ENCODE peak calls at places on chromosomes 16 and 17, in four cellular contexts. One of them, this sample, is unnamed.

GRCh38 chr16:50152807-50153647 is at the start of gene TENT4B:
- DNase-seq in cardiac fibroblast: peak
- DNase-seq in psoas muscle: peak
- DNase-seq in foreskin fibroblast: peak
- DNase-seq in this sample: no peak

GRCh38 chr17:54870671-54871175 is 29.9 kb upstream of the TOM1L1 start:
- DNase-seq in cardiac fibroblast: no peak
- DNase-seq in psoas muscle: no peak
- DNase-seq in foreskin fibroblast: no peak
- DNase-seq in this sample: no peak

GRCh38 chr17:18362509-18363020 is 785 bp downstream of the SHMT1 start:
- DNase-seq in cardiac fibroblast: peak
- DNase-seq in psoas muscle: peak
- DNase-seq in foreskin fibroblast: no peak
- DNase-seq in this sample: no peak

GRCh38 chr16:77220427-77220826 is 21.2 kb downstream of the SYCE1L start:
- DNase-seq in cardiac fibroblast: no peak
- DNase-seq in psoas muscle: no peak
- DNase-seq in foreskin fibroblast: no peak
- DNase-seq in this sample: no peak

GRCh38 chr16:65666132-65666869 is 544.4 kb upstream of the CDH11 start:
- DNase-seq in cardiac fibroblast: no peak
- DNase-seq in psoas muscle: no peak
- DNase-seq in foreskin fibroblast: no peak
- DNase-seq in this sample: no peak

GRCh38 chr16:52976539-52977167 is 76.0 kb downstream of the CHD9NB start:
- DNase-seq in cardiac fibroblast: peak
- DNase-seq in psoas muscle: no peak
- DNase-seq in foreskin fibroblast: peak
- DNase-seq in this sample: peak

GRCh38 chr16:37511-37910 is 15.9 kb downstream of the POLR3K start:
- DNase-seq in cardiac fibroblast: no peak
- DNase-seq in psoas muscle: no peak
- DNase-seq in foreskin fibroblast: peak
- DNase-seq in this sample: no peak

GRCh38 chr16:22386976-22387375 is 12.6 kb upstream of the CDR2 start:
- DNase-seq in cardiac fibroblast: peak
- DNase-seq in psoas muscle: no peak
- DNase-seq in foreskin fibroblast: peak
- DNase-seq in this sample: peak

GRCh38 chr17:7263071-7263800 is 958 bp upstream of the CLDN7 start:
- DNase-seq in cardiac fibroblast: no peak
- DNase-seq in psoas muscle: peak
- DNase-seq in foreskin fibroblast: no peak
- DNase-seq in this sample: no peak

GRCh38 chr16:50889746-50890145 is 147.9 kb downstream of the CYLD start:
- DNase-seq in cardiac fibroblast: no peak
- DNase-seq in psoas muscle: no peak
- DNase-seq in foreskin fibroblast: no peak
- DNase-seq in this sample: no peak

GRCh38 chr17:42337442-42337841 is 49.1 kb downstream of the STAT5A start:
- DNase-seq in cardiac fibroblast: no peak
- DNase-seq in psoas muscle: no peak
- DNase-seq in foreskin fibroblast: peak
- DNase-seq in this sample: peak

DNA sequence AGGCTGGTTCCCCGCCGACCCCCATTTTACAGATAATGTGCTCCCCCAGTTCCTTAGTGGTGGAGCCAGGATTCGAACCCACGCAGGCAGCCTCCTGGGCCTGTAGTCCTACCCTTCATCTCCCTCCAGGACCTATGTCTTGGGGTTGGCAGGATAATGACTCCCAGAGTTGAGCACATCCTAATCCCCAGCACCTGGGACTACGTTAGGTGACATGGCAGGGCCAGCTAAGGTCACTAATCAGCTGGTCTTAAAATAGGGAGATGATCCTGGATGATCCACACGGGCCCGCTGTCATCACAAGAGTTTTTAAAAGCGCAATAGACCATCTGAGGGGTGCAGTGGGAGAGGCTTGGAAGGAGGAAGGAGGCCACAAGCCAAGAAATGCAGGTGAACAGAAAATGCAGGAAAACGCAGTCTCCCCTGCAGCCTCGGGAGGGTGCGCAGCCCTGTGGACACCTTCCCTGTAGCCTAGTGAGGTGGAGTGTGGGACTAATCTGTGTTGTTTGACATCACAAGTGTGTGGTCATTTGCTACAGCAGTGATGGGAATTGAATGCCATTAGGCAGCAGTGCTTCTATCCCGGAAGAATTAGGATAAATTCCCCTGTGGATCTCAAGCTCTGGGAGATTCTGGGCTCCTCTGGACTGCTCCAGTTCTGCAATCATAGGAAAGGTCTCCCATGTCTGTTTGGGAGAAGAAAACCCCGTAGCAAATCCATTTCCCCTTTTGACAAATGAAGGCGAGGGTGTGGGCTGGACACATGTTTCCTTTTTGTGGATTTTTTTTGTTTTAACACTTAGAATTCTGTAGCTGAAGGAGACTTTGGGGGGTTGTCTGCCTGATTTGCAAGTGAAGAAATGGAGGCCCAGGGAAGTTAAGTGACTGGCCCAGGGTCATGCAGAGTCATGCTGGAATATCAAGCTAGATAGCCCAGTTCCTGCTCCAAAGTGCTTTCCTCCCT is 297.8 kb downstream of the SEC14L1 start:
- DNase-seq in cardiac fibroblast: no peak
- DNase-seq in psoas muscle: no peak
- DNase-seq in foreskin fibroblast: no peak
- DNase-seq in this sample: no peak
- H3K4me3 ChIP-seq in cardiac fibroblast: no peak
- H3K4me3 ChIP-seq in psoas muscle: no peak
- H3K4me3 ChIP-seq in foreskin fibroblast: no peak
- H3K4me3 ChIP-seq in this sample: no peak

GRCh38 chr16:4505356-4506153 is 29.4 kb downstream of the HMOX2 start:
- DNase-seq in cardiac fibroblast: no peak
- DNase-seq in psoas muscle: no peak
- DNase-seq in foreskin fibroblast: no peak
- DNase-seq in this sample: no peak

GRCh38 chr16:4509420-4509819 is 29.2 kb downstream of the CDIP1 start:
- DNase-seq in cardiac fibroblast: no peak
- DNase-seq in psoas muscle: no peak
- DNase-seq in foreskin fibroblast: no peak
- DNase-seq in this sample: no peak

GRCh38 chr16:4507588-4508345 is 30.8 kb downstream of the CDIP1 start:
- DNase-seq in cardiac fibroblast: no peak
- DNase-seq in psoas muscle: no peak
- DNase-seq in foreskin fibroblast: no peak
- DNase-seq in this sample: no peak

GRCh38 chr16:4508806-4509205 is 29.8 kb downstream of the CDIP1 start:
- DNase-seq in cardiac fibroblast: no peak
- DNase-seq in psoas muscle: no peak
- DNase-seq in foreskin fibroblast: no peak
- DNase-seq in this sample: no peak

GRCh38 chr16:4506450-4506849 is 30.3 kb downstream of the HMOX2 start:
- DNase-seq in cardiac fibroblast: peak
- DNase-seq in psoas muscle: no peak
- DNase-seq in foreskin fibroblast: peak
- DNase-seq in this sample: no peak
- TF ChIP-seq CTCF in cardiac fibroblast: peak
- TF ChIP-seq CTCF in psoas muscle: peak
- TF ChIP-seq CTCF in foreskin fibroblast: peak
- TF ChIP-seq CTCF in this sample: peak

DNA sequence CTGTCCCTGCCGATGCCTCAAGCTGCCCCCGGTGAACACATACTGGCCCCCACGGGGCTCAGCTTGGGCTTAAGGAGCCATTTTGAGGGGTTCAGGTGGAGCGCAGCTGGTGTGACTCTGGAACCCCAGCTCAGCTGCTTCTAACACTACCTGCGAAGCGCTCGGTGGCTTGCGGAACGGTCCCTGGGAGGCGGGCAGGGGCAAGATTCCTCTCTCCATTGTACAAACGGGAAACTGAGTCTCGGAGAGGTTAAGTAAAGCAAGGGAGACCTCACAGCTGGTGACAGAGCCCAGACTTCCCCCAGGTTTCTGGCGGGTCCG is 11.8 kb downstream of the GALK1 start:
- DNase-seq in cardiac fibroblast: no peak
- DNase-seq in psoas muscle: no peak
- DNase-seq in foreskin fibroblast: no peak
- DNase-seq in this sample: no peak
- H3K4me3 ChIP-seq in cardiac fibroblast: peak
- H3K4me3 ChIP-seq in psoas muscle: peak
- H3K4me3 ChIP-seq in foreskin fibroblast: peak
- H3K4me3 ChIP-seq in this sample: peak

GRCh38 chr16:26752166-26752565 is 314.6 kb upstream of the C16orf82 start:
- DNase-seq in cardiac fibroblast: no peak
- DNase-seq in psoas muscle: no peak
- DNase-seq in foreskin fibroblast: no peak
- DNase-seq in this sample: no peak

DNA sequence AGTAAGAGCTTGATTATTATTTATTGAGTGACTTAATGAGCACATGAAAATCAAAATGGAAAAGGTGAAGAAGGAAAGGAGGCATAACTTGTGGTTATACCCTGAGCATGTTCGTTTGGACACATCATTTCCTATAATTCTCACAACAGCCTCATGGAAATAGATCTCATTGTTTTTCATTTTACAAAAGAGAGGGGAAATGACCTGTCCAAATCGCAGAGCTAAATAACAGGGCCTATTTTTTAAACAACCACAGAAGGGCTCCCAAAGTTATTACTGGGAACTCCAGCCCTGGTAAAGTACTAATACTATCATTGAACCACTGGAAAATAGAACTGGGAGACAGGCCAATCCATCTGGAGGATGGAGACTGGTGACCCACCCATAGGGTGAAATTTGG is 317.7 kb upstream of the C16orf82 start:
- DNase-seq in cardiac fibroblast: no peak
- DNase-seq in psoas muscle: no peak
- DNase-seq in foreskin fibroblast: no peak
- DNase-seq in this sample: no peak
- TF ChIP-seq CTCF in cardiac fibroblast: no peak
- TF ChIP-seq CTCF in psoas muscle: no peak
- TF ChIP-seq CTCF in foreskin fibroblast: no peak
- TF ChIP-seq CTCF in this sample: no peak

DNA sequence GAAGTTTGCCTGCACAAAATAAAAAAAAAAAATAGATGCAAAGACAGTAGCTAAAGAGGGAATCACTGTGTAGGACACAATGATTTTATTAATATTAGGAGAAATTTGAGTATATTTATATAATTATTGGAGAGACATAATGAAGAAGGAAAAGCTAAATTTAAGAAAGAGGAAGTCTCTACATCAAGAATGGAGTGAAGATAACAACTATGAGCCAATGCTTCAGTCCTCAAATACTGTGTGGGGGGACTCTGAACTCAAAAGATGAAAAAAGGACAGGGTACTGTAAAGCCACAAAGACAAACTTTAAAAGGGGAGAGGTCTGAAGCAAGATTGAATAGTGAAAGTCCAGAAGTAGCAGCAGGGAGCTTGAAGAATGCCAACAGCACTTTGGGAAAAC is 44.7 kb downstream of the SKAP1 start:
- DNase-seq in cardiac fibroblast: no peak
- DNase-seq in psoas muscle: no peak
- DNase-seq in foreskin fibroblast: no peak
- DNase-seq in this sample: no peak
- H3K4me3 ChIP-seq in cardiac fibroblast: no peak
- H3K4me3 ChIP-seq in psoas muscle: no peak
- H3K4me3 ChIP-seq in foreskin fibroblast: no peak
- H3K4me3 ChIP-seq in this sample: no peak

GRCh38 chr17:37218849-37219248 is 156.9 kb upstream of the C17orf78 start:
- DNase-seq in cardiac fibroblast: no peak
- DNase-seq in psoas muscle: no peak
- DNase-seq in foreskin fibroblast: no peak
- DNase-seq in this sample: no peak

GRCh38 chr17:37221865-37222264 is 153.9 kb upstream of the C17orf78 start:
- DNase-seq in cardiac fibroblast: no peak
- DNase-seq in psoas muscle: no peak
- DNase-seq in foreskin fibroblast: no peak
- DNase-seq in this sample: no peak

GRCh38 chr17:37219876-37220608 is 155.7 kb upstream of the C17orf78 start:
- DNase-seq in cardiac fibroblast: no peak
- DNase-seq in psoas muscle: no peak
- DNase-seq in foreskin fibroblast: no peak
- DNase-seq in this sample: no peak

GRCh38 chr17:37225458-37225857 is 150.3 kb upstream of the C17orf78 start:
- DNase-seq in cardiac fibroblast: no peak
- DNase-seq in psoas muscle: no peak
- DNase-seq in foreskin fibroblast: no peak
- DNase-seq in this sample: no peak

GRCh38 chr17:37220609-37220953 is 155.2 kb upstream of the C17orf78 start:
- DNase-seq in cardiac fibroblast: peak
- DNase-seq in psoas muscle: no peak
- DNase-seq in foreskin fibroblast: peak
- DNase-seq in this sample: no peak
- TF ChIP-seq CTCF in cardiac fibroblast: peak
- TF ChIP-seq CTCF in psoas muscle: peak
- TF ChIP-seq CTCF in foreskin fibroblast: peak
- TF ChIP-seq CTCF in this sample: peak

GRCh38 chr16:20803192-20803560 is 3.1 kb downstream of the ERI2 start:
- DNase-seq in cardiac fibroblast: no peak
- DNase-seq in psoas muscle: no peak
- DNase-seq in foreskin fibroblast: peak
- DNase-seq in this sample: no peak
- H3K4me3 ChIP-seq in cardiac fibroblast: no peak
- H3K4me3 ChIP-seq in psoas muscle: no peak
- H3K4me3 ChIP-seq in foreskin fibroblast: no peak
- H3K4me3 ChIP-seq in this sample: no peak

GRCh38 chr17:1573932-1574696 is 11.5 kb upstream of the PITPNA start:
- DNase-seq in cardiac fibroblast: peak
- DNase-seq in psoas muscle: peak
- DNase-seq in foreskin fibroblast: peak
- DNase-seq in this sample: no peak
- TF ChIP-seq CTCF in cardiac fibroblast: peak
- TF ChIP-seq CTCF in psoas muscle: peak
- TF ChIP-seq CTCF in foreskin fibroblast: peak
- TF ChIP-seq CTCF in this sample: peak

GRCh38 chr16:88541831-88542230 is 28.4 kb upstream of the ZC3H18 start:
- DNase-seq in cardiac fibroblast: no peak
- DNase-seq in psoas muscle: no peak
- DNase-seq in foreskin fibroblast: no peak
- DNase-seq in this sample: no peak
- H3K4me3 ChIP-seq in cardiac fibroblast: no peak
- H3K4me3 ChIP-seq in psoas muscle: no peak
- H3K4me3 ChIP-seq in foreskin fibroblast: no peak
- H3K4me3 ChIP-seq in this sample: no peak

DNA sequence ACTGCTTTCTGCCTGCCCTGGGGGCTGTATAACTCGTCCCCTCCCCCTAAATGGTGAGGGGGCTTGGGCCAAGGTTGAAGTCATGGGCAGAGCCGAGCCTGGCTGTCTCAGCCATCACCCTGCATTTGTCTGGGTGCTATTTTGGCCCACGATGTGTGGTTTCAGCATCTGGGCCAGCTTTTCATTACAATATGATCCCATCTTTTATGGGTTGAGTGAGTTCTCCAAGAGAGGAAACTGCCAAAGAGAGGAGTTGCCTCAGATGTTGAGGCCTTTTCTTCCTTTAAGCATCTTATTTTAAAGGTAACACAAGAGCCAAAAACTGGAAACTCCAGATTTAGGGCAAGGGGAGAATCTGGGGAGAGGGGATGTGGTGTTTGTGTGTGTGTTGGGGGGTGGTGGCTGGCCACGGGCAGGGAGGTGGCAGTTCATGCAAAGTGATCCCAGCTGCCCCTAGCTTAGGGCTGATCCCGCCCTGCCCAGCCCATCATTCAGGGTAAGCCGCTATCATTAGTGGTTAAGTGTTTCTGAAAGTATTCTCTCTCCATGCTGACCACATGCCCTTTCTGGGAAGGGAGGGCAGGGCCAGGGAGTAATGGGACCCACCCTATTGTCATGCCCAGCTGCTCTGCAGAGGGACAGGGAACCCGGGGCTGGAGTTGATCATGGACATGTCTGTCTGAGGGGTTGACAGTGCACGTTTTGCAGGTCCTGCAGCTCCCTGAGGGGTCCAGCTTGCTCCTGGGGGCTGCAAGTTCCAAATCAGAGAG is 83.2 kb upstream of the CLEC18A start:
- DNase-seq in cardiac fibroblast: no peak
- DNase-seq in psoas muscle: no peak
- DNase-seq in foreskin fibroblast: no peak
- DNase-seq in this sample: no peak
- TF ChIP-seq CTCF in cardiac fibroblast: no peak
- TF ChIP-seq CTCF in psoas muscle: no peak
- TF ChIP-seq CTCF in foreskin fibroblast: no peak
- TF ChIP-seq CTCF in this sample: no peak